ENCODE peak calls at places on chromosomes 7 and 10, in ten cellular contexts. V is fibroblast of lung; F is left ventricle myocardium inferior; S is PC-3; M is HCT116; W is tibial nerve; P is uterus; O is heart right ventricle; A is esophagus squamous epithelium; X is CD4-positive, CD25-positive, alpha-beta regulatory T cell. N is an unnamed sample.

GRCh38 chr7:75813781-75814236 is at the start of gene CCL24:
- DNase-seq in V (no peak), F (no peak), S (no peak), M (no peak), W (no peak), P (no peak), O (no peak), A (no peak), X (no peak), N (no peak)

GRCh38 chr7:36937754-36938551 is 213.7 kb upstream of the AOAH start:
- DNase-seq in V (no peak), F (no peak), S (no peak), M (no peak), W (no peak), P (no peak), O (no peak), A (no peak), X (no peak), N (no peak)

GRCh38 chr10:13048762-13049161 is 47.2 kb upstream of the CCDC3 start:
- DNase-seq in V (no peak), F (no peak), S (no peak), M (no peak), W (no peak), P (no peak), O (no peak), A (no peak), X (no peak), N (no peak)

GRCh38 chr7:73840715-73841379 is 1.5 kb downstream of the METTL27 start:
- DNase-seq in V (no peak), F (no peak), S (no peak), M (no peak), W (no peak), P (no peak), O (no peak), A (no peak), X (no peak), N (no peak)

GRCh38 chr10:21315321-21316220 is 209.9 kb downstream of the SKIDA1 start:
- DNase-seq in V (peak; percentile 93), F (peak; percentile 74), S (no peak), M (no peak), W (peak; percentile 38), P (peak; percentile 73), O (peak; percentile 89), A (no peak), X (no peak), N (no peak)

GRCh38 chr10:123538401-123539320 is 127.5 kb upstream of the GPR26 start:
- DNase-seq in V (no peak), F (no peak), S (no peak), M (no peak), W (no peak), P (no peak), O (no peak), A (no peak), X (no peak), N (no peak)

GRCh38 chr10:43502931-43503330 is 66.0 kb downstream of the ZNF487 start:
- DNase-seq in V (no peak), F (no peak), S (no peak), M (no peak), W (no peak), P (no peak), O (no peak), A (no peak), X (no peak), N (no peak)

GRCh38 chr7:47988496-47989386 is 9.3 kb upstream of the HUS1 start:
- DNase-seq in V (no peak), F (no peak), S (peak; percentile 14), M (no peak), W (no peak), P (no peak), O (no peak), A (no peak), X (no peak), N (no peak)

GRCh38 chr10:120950103-120950561 is 99.0 kb downstream of the WDR11 start:
- DNase-seq in V (peak; percentile 39), F (no peak), S (no peak), M (no peak), W (no peak), P (no peak), O (no peak), A (no peak), X (no peak), N (no peak)

GRCh38 chr7:25303380-25304321 is 75.4 kb upstream of the NPVF start:
- DNase-seq in V (peak; percentile 13), F (no peak), S (no peak), M (no peak), W (no peak), P (no peak), O (no peak), A (no peak), X (no peak), N (no peak)

GRCh38 chr10:117762819-117763172 is 220.2 kb downstream of the EMX2 start:
- DNase-seq in V (no peak), F (no peak), S (no peak), M (peak; percentile 36), W (no peak), P (peak; percentile 35), O (no peak), A (no peak), X (no peak), N (no peak)

GRCh38 chr7:45891462-45892402 is 3.4 kb downstream of the IGFBP1 start:
- DNase-seq in V (no peak), F (no peak), S (no peak), M (no peak), W (no peak), P (no peak), O (no peak), A (no peak), X (no peak), N (no peak)

GRCh38 chr7:38542156-38542555 is 89.0 kb downstream of the AMPH start:
- DNase-seq in V (peak; percentile 16), F (no peak), S (no peak), M (no peak), W (no peak), P (no peak), O (no peak), A (no peak), X (no peak), N (no peak)

GRCh38 chr7:75599244-75599771 is 107.2 kb downstream of the SPDYE5 start:
- DNase-seq in V (peak; percentile 34), F (no peak), S (no peak), M (no peak), W (no peak), P (no peak), O (no peak), A (no peak), X (no peak), N (no peak)

GRCh38 chr7:155809332-155809946 is 2.8 kb downstream of the SHH start:
- DNase-seq in V (no peak), F (no peak), S (no peak), M (no peak), W (no peak), P (no peak), O (no peak), A (no peak), X (no peak), N (no peak)
- H3K4me3 ChIP-seq in V (no peak overlapping the region), F (peak overlapping the region; percentile 55), S (peak overlapping the region; percentile 65), M (no peak overlapping the region), W (peak overlapping the region; percentile 31), P (no peak overlapping the region), O (peak overlapping the region; percentile 41), A (no peak overlapping the region), X (no peak overlapping the region), N (no peak overlapping the region)

DNA sequence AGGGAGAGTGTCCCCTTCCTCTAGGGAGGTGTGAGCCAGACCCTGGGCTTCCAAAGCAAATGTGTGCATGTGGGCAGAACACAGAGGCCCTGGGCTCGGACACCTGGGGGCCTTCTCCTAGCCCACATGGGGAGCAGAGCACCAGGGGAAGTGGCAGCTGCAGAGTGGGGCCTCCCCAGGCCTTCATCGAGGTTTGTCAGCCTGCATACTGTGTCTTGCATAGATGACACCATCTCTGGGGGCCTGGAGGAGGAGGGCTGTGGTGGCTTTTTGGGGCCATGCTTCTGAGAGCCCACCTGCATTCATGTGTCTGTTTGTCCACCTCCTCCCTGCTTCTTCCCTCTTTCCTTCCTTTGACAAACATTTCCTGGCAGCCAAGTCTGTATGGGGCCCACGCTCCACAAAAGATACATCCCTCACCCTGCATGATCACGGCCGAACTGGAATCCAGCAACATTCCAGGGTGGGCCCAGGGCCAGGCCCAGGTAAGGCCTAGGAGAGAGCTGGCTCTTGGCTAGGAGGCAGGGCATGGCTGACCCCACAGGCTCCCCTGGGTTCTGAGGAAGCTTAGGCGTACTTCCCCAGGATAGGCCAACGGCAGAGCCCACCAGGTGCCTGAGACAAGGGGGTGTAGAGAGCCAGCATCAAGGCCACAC is 79.2 kb downstream of the ZMIZ1 start:
- DNase-seq in V (no peak), F (no peak), S (no peak), M (no peak), W (no peak), P (no peak), O (no peak), A (no peak), X (no peak), N (no peak)
- H3K27ac ChIP-seq in V (peak overlapping the region; percentile 92), F (peak overlapping the region; percentile 99), S (peak overlapping the region; percentile 77), M (peak overlapping the region; percentile 94), W (peak overlapping the region; percentile 81), P (peak overlapping the region; percentile 94), O (peak overlapping the region; percentile 96), A (peak overlapping the region; percentile 90), X (peak overlapping the region; percentile 43), N (peak overlapping the region; percentile 48)

DNA sequence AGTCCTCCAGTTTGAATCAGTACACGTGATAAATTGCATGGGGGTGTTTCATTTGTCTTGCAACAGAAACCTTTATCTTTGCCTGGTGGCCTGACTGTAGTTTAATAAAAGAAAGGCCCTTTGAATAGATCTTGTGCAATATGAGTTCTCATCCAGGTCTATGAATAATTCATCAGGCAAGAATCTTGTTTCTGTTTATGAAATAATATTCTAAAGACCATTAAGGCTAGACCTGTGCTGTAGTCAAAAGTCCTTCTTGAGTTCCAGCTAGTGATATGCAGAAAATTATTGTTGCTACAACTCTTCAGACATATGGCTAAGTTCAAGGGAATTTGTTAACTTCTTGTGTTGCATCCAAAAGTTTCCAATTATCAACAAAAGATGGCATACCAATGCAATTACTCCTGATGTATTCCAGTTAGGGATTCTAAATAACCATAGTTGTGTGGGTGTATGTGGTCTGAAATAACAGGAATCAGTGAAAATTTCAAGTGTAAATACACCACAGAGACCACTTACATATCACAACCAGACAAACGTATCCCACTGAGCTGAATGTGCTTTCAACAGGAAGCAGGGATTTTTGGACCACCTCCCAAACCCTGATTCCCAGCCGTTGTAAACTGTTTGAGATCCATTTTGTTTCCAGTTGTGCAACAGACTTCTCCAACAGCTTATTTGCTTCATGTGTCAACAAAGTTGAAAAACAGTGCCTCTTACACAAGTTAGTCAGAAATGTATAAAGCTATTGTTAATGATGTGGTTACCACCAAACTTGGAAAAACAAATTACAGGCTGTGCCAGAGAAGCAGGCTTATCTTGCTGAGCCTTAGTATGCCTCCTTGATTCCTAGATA is 54.7 kb upstream of the BICC1 start:
- DNase-seq in V (peak; percentile 100), F (peak; percentile 52), S (no peak), M (no peak), W (no peak), P (peak; percentile 69), O (peak; percentile 74), A (no peak), X (no peak), N (no peak)
- H3K4me3 ChIP-seq in V (no peak overlapping the region), F (no peak overlapping the region), S (no peak overlapping the region), M (no peak overlapping the region), W (no peak overlapping the region), P (no peak overlapping the region), O (no peak overlapping the region), A (no peak overlapping the region), X (no peak overlapping the region), N (no peak overlapping the region)

DNA sequence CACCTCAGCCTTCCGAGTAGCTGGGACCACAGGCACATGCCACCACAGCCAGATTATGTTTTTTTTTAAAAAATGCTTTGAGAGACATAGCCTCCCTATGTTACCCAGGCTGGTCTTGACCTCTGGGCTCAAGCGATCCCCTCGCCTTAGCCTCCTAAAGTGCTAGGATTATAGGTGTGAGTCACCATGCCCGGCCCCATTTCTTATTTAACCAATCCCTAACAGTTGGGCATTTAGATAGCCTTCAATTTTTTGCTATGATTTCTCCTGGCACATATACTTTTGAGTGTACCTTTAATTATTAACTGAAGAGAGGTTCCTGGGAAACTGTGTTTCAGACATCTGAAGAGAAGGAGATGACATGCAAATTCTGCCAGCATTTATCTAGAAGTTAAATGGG is 22.6 kb upstream of the AUTS2 start:
- DNase-seq in V (no peak), F (no peak), S (no peak), M (no peak), W (no peak), P (no peak), O (no peak), A (no peak), X (no peak), N (no peak)
- H3K27ac ChIP-seq in V (no peak overlapping the region), F (no peak overlapping the region), S (no peak overlapping the region), M (no peak overlapping the region), W (no peak overlapping the region), P (no peak overlapping the region), O (no peak overlapping the region), A (no peak overlapping the region), X (no peak overlapping the region), N (no peak overlapping the region)

N was measured in effector memory CD4-positive, alpha-beta T cell.